ENCODE peak calls at places on chromosomes 16 and 17, in six cellular contexts. One of them, this sample, is unnamed.

GRCh38 chr17:410674-411401 is 58.2 kb upstream of the RPH3AL start:
- DNase-seq in CD8-positive, alpha-beta T cell: peak; percentile 95
- DNase-seq in tibial artery: no peak
- DNase-seq in stomach: no peak
- DNase-seq in endothelial cell: no peak
- DNase-seq in heart right ventricle: no peak
- DNase-seq in this sample: peak; percentile 36

GRCh38 chr17:43360376-43360738 is 38.4 kb upstream of the ARL4D start:
- DNase-seq in CD8-positive, alpha-beta T cell: peak; percentile 88
- DNase-seq in tibial artery: peak; percentile 47
- DNase-seq in stomach: peak; percentile 59
- DNase-seq in endothelial cell: no peak
- DNase-seq in heart right ventricle: no peak
- DNase-seq in this sample: peak; percentile 77

GRCh38 chr17:3879591-3880417 is 13.0 kb downstream of the CAMKK1 start:
- DNase-seq in CD8-positive, alpha-beta T cell: no peak
- DNase-seq in tibial artery: no peak
- DNase-seq in stomach: no peak
- DNase-seq in endothelial cell: no peak
- DNase-seq in heart right ventricle: no peak
- DNase-seq in this sample: no peak

GRCh38 chr17:41523225-41523593 is 4.5 kb upstream of the KRT15 start:
- DNase-seq in CD8-positive, alpha-beta T cell: no peak
- DNase-seq in tibial artery: no peak
- DNase-seq in stomach: no peak
- DNase-seq in endothelial cell: no peak
- DNase-seq in heart right ventricle: no peak
- DNase-seq in this sample: no peak

GRCh38 chr17:3485481-3486068 is 9.8 kb downstream of the ASPA start:
- DNase-seq in CD8-positive, alpha-beta T cell: no peak
- DNase-seq in tibial artery: no peak
- DNase-seq in stomach: no peak
- DNase-seq in endothelial cell: no peak
- DNase-seq in heart right ventricle: no peak
- DNase-seq in this sample: no peak

GRCh38 chr16:27239906-27240655 is 28.5 kb downstream of the NSMCE1 start:
- DNase-seq in CD8-positive, alpha-beta T cell: no peak
- DNase-seq in tibial artery: no peak
- DNase-seq in stomach: no peak
- DNase-seq in endothelial cell: no peak
- DNase-seq in heart right ventricle: no peak
- DNase-seq in this sample: no peak

GRCh38 chr17:51260960-51261958 is 913 bp downstream of the UTP18 start:
- DNase-seq in CD8-positive, alpha-beta T cell: peak; percentile 79
- DNase-seq in tibial artery: peak; percentile 47
- DNase-seq in stomach: peak; percentile 74
- DNase-seq in endothelial cell: peak; percentile 64
- DNase-seq in heart right ventricle: peak; percentile 69
- DNase-seq in this sample: no peak

GRCh38 chr16:29978564-29979270 is 5.0 kb downstream of the TAOK2 start:
- DNase-seq in CD8-positive, alpha-beta T cell: no peak
- DNase-seq in tibial artery: no peak
- DNase-seq in stomach: no peak
- DNase-seq in endothelial cell: no peak
- DNase-seq in heart right ventricle: no peak
- DNase-seq in this sample: no peak

GRCh38 chr16:67397451-67397801 is 4.1 kb upstream of the TPPP3 start:
- DNase-seq in CD8-positive, alpha-beta T cell: no peak
- DNase-seq in tibial artery: no peak
- DNase-seq in stomach: no peak
- DNase-seq in endothelial cell: no peak
- DNase-seq in heart right ventricle: peak; percentile 84
- DNase-seq in this sample: no peak

GRCh38 chr16:57721765-57722499 is 13.6 kb upstream of the KATNB1 start:
- DNase-seq in CD8-positive, alpha-beta T cell: no peak
- DNase-seq in tibial artery: no peak
- DNase-seq in stomach: no peak
- DNase-seq in endothelial cell: no peak
- DNase-seq in heart right ventricle: no peak
- DNase-seq in this sample: no peak

GRCh38 chr16:57721356-57721755 is 14.2 kb upstream of the KATNB1 start:
- DNase-seq in CD8-positive, alpha-beta T cell: no peak
- DNase-seq in tibial artery: no peak
- DNase-seq in stomach: no peak
- DNase-seq in endothelial cell: no peak
- DNase-seq in heart right ventricle: no peak
- DNase-seq in this sample: no peak

GRCh38 chr16:57724541-57724940 is 11.0 kb upstream of the KATNB1 start:
- DNase-seq in CD8-positive, alpha-beta T cell: no peak
- DNase-seq in tibial artery: no peak
- DNase-seq in stomach: no peak
- DNase-seq in endothelial cell: no peak
- DNase-seq in heart right ventricle: no peak
- DNase-seq in this sample: no peak

GRCh38 chr16:57723170-57723569 is 12.4 kb upstream of the KATNB1 start:
- DNase-seq in CD8-positive, alpha-beta T cell: no peak
- DNase-seq in tibial artery: no peak
- DNase-seq in stomach: no peak
- DNase-seq in endothelial cell: peak; percentile 56
- DNase-seq in heart right ventricle: no peak
- DNase-seq in this sample: no peak

GRCh38 chr16:57722651-57723050 is 12.9 kb upstream of the KATNB1 start:
- DNase-seq in CD8-positive, alpha-beta T cell: no peak
- DNase-seq in tibial artery: no peak
- DNase-seq in stomach: no peak
- DNase-seq in endothelial cell: no peak
- DNase-seq in heart right ventricle: no peak
- DNase-seq in this sample: no peak
- TF ChIP-seq CTCF in CD8-positive, alpha-beta T cell: no peak
- TF ChIP-seq CTCF in tibial artery: no peak
- TF ChIP-seq CTCF in stomach: no peak
- TF ChIP-seq CTCF in endothelial cell: no peak
- TF ChIP-seq CTCF in heart right ventricle: no peak
- TF ChIP-seq CTCF in this sample: no peak

GRCh38 chr16:65600629-65601028 is 478.8 kb upstream of the CDH11 start:
- DNase-seq in CD8-positive, alpha-beta T cell: no peak
- DNase-seq in tibial artery: no peak
- DNase-seq in stomach: no peak
- DNase-seq in endothelial cell: no peak
- DNase-seq in heart right ventricle: no peak
- DNase-seq in this sample: peak; percentile 45

GRCh38 chr16:65600046-65600445 is 478.2 kb upstream of the CDH11 start:
- DNase-seq in CD8-positive, alpha-beta T cell: no peak
- DNase-seq in tibial artery: no peak
- DNase-seq in stomach: no peak
- DNase-seq in endothelial cell: no peak
- DNase-seq in heart right ventricle: no peak
- DNase-seq in this sample: no peak

GRCh38 chr16:65601781-65602180 is 479.9 kb upstream of the CDH11 start:
- DNase-seq in CD8-positive, alpha-beta T cell: no peak
- DNase-seq in tibial artery: no peak
- DNase-seq in stomach: no peak
- DNase-seq in endothelial cell: no peak
- DNase-seq in heart right ventricle: no peak
- DNase-seq in this sample: peak; percentile 83

GRCh38 chr16:65598626-65599025 is 476.8 kb upstream of the CDH11 start:
- DNase-seq in CD8-positive, alpha-beta T cell: no peak
- DNase-seq in tibial artery: no peak
- DNase-seq in stomach: no peak
- DNase-seq in endothelial cell: no peak
- DNase-seq in heart right ventricle: no peak
- DNase-seq in this sample: no peak
- TF ChIP-seq CTCF in CD8-positive, alpha-beta T cell: no peak
- TF ChIP-seq CTCF in tibial artery: no peak
- TF ChIP-seq CTCF in stomach: no peak
- TF ChIP-seq CTCF in endothelial cell: no peak
- TF ChIP-seq CTCF in heart right ventricle: no peak
- TF ChIP-seq CTCF in this sample: no peak

DNA sequence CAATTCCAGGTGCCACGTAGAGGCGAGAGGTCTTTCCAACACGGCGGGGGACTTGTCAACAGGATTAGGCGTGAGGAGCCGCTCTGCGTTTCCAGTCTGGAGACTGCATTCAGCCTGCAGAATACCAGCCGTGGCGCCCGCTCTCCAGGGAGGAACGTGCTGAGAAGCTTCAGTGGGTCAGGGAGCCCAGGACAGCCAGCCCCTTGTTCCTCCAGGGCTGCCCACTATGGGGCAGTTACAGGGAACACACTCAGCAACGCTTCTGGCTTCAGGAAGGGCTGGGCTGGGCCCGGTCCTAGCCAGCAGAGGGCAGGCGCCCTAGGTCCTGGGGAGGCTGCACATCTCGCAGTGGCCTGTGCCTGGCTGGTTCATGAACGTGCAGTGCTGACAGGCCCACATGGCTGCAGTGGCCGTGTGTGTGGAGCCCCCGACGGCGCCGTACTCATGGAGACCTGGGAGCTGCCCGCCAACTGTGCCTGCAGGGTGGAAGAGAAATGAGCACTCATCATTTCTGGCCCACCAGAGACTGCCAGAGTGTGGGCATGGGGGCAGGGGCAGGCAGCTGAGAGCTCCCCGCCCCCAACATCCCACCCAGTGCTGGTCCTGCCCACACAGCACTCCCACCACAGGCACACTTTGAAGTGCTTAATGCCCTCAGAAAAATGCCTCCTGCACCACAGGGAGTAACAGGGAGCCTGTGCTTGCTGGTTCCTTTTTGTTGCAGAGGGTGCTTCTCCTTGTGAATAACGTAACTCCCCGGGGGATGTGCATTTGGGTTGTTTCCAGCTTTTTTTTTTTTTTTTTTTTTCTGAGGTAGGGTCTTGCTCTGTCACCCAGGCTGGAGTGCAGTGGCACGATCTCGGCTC is 7.0 kb upstream of the FAAP100 start:
- DNase-seq in CD8-positive, alpha-beta T cell: no peak
- DNase-seq in tibial artery: no peak
- DNase-seq in stomach: no peak
- DNase-seq in endothelial cell: no peak
- DNase-seq in heart right ventricle: peak; percentile 47
- DNase-seq in this sample: no peak
- TF ChIP-seq CTCF in CD8-positive, alpha-beta T cell: no peak
- TF ChIP-seq CTCF in tibial artery: no peak
- TF ChIP-seq CTCF in stomach: no peak
- TF ChIP-seq CTCF in endothelial cell: no peak
- TF ChIP-seq CTCF in heart right ventricle: peak; percentile 37
- TF ChIP-seq CTCF in this sample: peak; percentile 16

GRCh38 chr17:61507667-61508066 is 55.4 kb downstream of the TBX4 start:
- DNase-seq in CD8-positive, alpha-beta T cell: no peak
- DNase-seq in tibial artery: no peak
- DNase-seq in stomach: no peak
- DNase-seq in endothelial cell: no peak
- DNase-seq in heart right ventricle: no peak
- DNase-seq in this sample: no peak
- TF ChIP-seq CTCF in CD8-positive, alpha-beta T cell: no peak
- TF ChIP-seq CTCF in tibial artery: no peak
- TF ChIP-seq CTCF in stomach: no peak
- TF ChIP-seq CTCF in endothelial cell: no peak
- TF ChIP-seq CTCF in heart right ventricle: no peak
- TF ChIP-seq CTCF in this sample: no peak

DNA sequence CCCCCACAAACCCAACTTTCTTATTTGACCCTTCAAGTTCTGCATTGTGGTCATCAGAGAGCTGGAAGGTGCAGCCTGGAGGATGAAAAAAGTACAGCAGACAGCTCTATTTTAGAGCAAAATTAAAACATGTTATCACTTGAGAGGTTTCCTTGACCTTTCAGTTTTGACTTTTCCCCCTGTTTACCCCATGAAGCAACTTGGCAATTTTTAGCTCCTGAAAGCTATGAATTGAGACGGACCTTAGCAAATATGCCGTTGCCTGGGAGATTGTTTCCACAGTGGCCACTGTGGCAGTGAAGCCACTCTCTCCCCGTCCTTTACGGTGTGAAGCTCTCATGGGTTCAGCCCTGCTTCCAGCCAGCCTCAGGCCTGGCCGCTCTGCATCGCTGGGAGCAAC is 398.6 kb downstream of the CPPED1 start:
- DNase-seq in CD8-positive, alpha-beta T cell: no peak
- DNase-seq in tibial artery: no peak
- DNase-seq in stomach: no peak
- DNase-seq in endothelial cell: no peak
- DNase-seq in heart right ventricle: no peak
- DNase-seq in this sample: no peak
- TF ChIP-seq CTCF in CD8-positive, alpha-beta T cell: no peak
- TF ChIP-seq CTCF in tibial artery: no peak
- TF ChIP-seq CTCF in stomach: no peak
- TF ChIP-seq CTCF in endothelial cell: no peak
- TF ChIP-seq CTCF in heart right ventricle: no peak
- TF ChIP-seq CTCF in this sample: no peak

This sample was measured in AG10803.